ENCODE peak calls at places on chromosomes 7 and 10, in seven cellular contexts. I is posterior vena cava; S is brain microvascular endothelial cell; Y is activated CD4-positive, alpha-beta T cell treated with anti-CD3 and anti-CD28 coated beads for 48 hours; L is NCI-H460; X is AG04450; G is A549. P is an unnamed sample.

GRCh38 chr7:156920076-156920475 is 27.1 kb upstream of the LMBR1 start:
- DNase-seq in I (no peak), S (no peak), Y (no peak), L (no peak), X (no peak), G (no peak), P (no peak)

GRCh38 chr10:124912487-124912886 is 29.4 kb upstream of the ZRANB1 start:
- DNase-seq in I (no peak), S (no peak), Y (no peak), L (no peak), X (no peak), G (no peak), P (no peak)

GRCh38 chr7:47783456-47784240 is 164.6 kb downstream of the PKD1L1 start:
- DNase-seq in I (no peak), S (peak; percentile 93), Y (no peak), L (peak; percentile 87), X (peak; percentile 87), G (peak; percentile 89), P (peak; percentile 65)

GRCh38 chr10:113019692-113020424 is 69.8 kb downstream of the TCF7L2 start:
- DNase-seq in I (no peak), S (no peak), Y (no peak), L (no peak), X (no peak), G (no peak), P (no peak)

GRCh38 chr10:29424017-29424416 is 135.1 kb downstream of the LYZL1 start:
- DNase-seq in I (no peak), S (no peak), Y (no peak), L (no peak), X (no peak), G (no peak), P (no peak)

GRCh38 chr7:29858080-29858951 is 52.0 kb downstream of the WIPF3 start:
- DNase-seq in I (no peak), S (no peak), Y (no peak), L (no peak), X (no peak), G (no peak), P (no peak)

GRCh38 chr10:4326647-4327046 is 499.4 kb upstream of the AKR1E2 start:
- DNase-seq in I (no peak), S (no peak), Y (no peak), L (no peak), X (no peak), G (no peak), P (no peak)

GRCh38 chr10:125222515-125222914 is 62.2 kb upstream of the CTBP2 start:
- DNase-seq in I (no peak), S (no peak), Y (no peak), L (no peak), X (no peak), G (no peak), P (no peak)

GRCh38 chr7:28328822-28329615 is 83.3 kb upstream of the CREB5 start:
- DNase-seq in I (no peak), S (no peak), Y (no peak), L (no peak), X (no peak), G (no peak), P (no peak)

GRCh38 chr10:29951441-29951931 is 107.9 kb downstream of the JCAD start:
- DNase-seq in I (no peak), S (peak; percentile 20), Y (no peak), L (no peak), X (no peak), G (no peak), P (no peak)

GRCh38 chr10:87550741-87551140 is 46.0 kb downstream of the MINPP1 start:
- DNase-seq in I (no peak), S (no peak), Y (no peak), L (no peak), X (no peak), G (no peak), P (no peak)

GRCh38 chr10:130954326-130954905 is 357.1 kb downstream of the TCERG1L start:
- DNase-seq in I (no peak), S (no peak), Y (no peak), L (no peak), X (no peak), G (no peak), P (no peak)

GRCh38 chr7:150359007-150359917 is 9.4 kb upstream of the REPIN1 start:
- DNase-seq in I (no peak), S (no peak), Y (no peak), L (no peak), X (no peak), G (no peak), P (no peak)

GRCh38 chr7:83701744-83702143 is 52.8 kb upstream of the SEMA3E start:
- DNase-seq in I (no peak), S (no peak), Y (no peak), L (no peak), X (no peak), G (no peak), P (no peak)

GRCh38 chr7:87875151-87876039 is 765 bp downstream of the SLC25A40 start:
- DNase-seq in I (peak; percentile 83), S (no peak), Y (no peak), L (no peak), X (no peak), G (peak; percentile 18), P (no peak)

GRCh38 chr10:87593702-87594101 is 66.0 kb upstream of the PAPSS2 start:
- DNase-seq in I (no peak), S (no peak), Y (no peak), L (no peak), X (peak; percentile 11), G (no peak), P (no peak)

GRCh38 chr7:107614425-107614824 is 34.4 kb downstream of the BCAP29 start:
- DNase-seq in I (no peak), S (peak; percentile 14), Y (no peak), L (no peak), X (peak; percentile 33), G (no peak), P (no peak)

GRCh38 chr7:44310221-44310848 is 15.1 kb downstream of the CAMK2B start:
- DNase-seq in I (peak; percentile 60), S (no peak), Y (no peak), L (no peak), X (no peak), G (no peak), P (no peak)

P was measured in HTR-8/SVneo.